ENCODE peak calls at places on chromosomes 13 and 19, in four cellular contexts. One of them, this sample, is unnamed.

GRCh38 chr19:42561512-42561911 is 33.2 kb downstream of the CEACAM8 start:
- DNase-seq in K562: no peak
- DNase-seq in GM12878: no peak
- DNase-seq in SK-N-SH: no peak
- DNase-seq in this sample: no peak

GRCh38 chr13:20340759-20341161 is 108.6 kb upstream of the GJB6 start:
- DNase-seq in K562: no peak
- DNase-seq in GM12878: no peak
- DNase-seq in SK-N-SH: no peak
- DNase-seq in this sample: no peak

GRCh38 chr13:98310485-98311199 is 133.6 kb upstream of the RNF113B start:
- DNase-seq in SK-N-SH: no peak
- DNase-seq in GM12878: no peak
- DNase-seq in K562: no peak
- DNase-seq in this sample: no peak

GRCh38 chr13:40445557-40445990 is 220.9 kb downstream of the FOXO1 start:
- DNase-seq in SK-N-SH: no peak
- DNase-seq in GM12878: peak; percentile 99
- DNase-seq in K562: no peak
- DNase-seq in this sample: no peak

GRCh38 chr19:4687396-4687795 is 17.3 kb upstream of the MYDGF start:
- DNase-seq in K562: no peak
- DNase-seq in GM12878: no peak
- DNase-seq in SK-N-SH: no peak
- DNase-seq in this sample: no peak

GRCh38 chr13:44904982-44905381 is 84.3 kb downstream of the NUFIP1 start:
- DNase-seq in SK-N-SH: no peak
- DNase-seq in K562: no peak
- DNase-seq in GM12878: no peak
- DNase-seq in this sample: no peak

GRCh38 chr19:10812902-10813404 is 23.1 kb downstream of the TMED1 start:
- DNase-seq in SK-N-SH: no peak
- DNase-seq in K562: peak; percentile 80
- DNase-seq in GM12878: no peak
- DNase-seq in this sample: no peak

GRCh38 chr19:2720777-2721569 is at the start of gene DIRAS1:
- DNase-seq in K562: peak; percentile 89
- DNase-seq in GM12878: no peak
- DNase-seq in SK-N-SH: peak; percentile 91
- DNase-seq in this sample: peak; percentile 58

GRCh38 chr19:46604781-46605355 is 3.7 kb downstream of the CALM3 start:
- DNase-seq in SK-N-SH: peak; percentile 65
- DNase-seq in GM12878: no peak
- DNase-seq in K562: peak; percentile 14
- DNase-seq in this sample: peak; percentile 16

GRCh38 chr13:98307392-98307743 is 130.3 kb upstream of the RNF113B start:
- DNase-seq in SK-N-SH: no peak
- DNase-seq in K562: no peak
- DNase-seq in GM12878: no peak
- DNase-seq in this sample: no peak

GRCh38 chr19:31066385-31066784 is 282.9 kb downstream of the TSHZ3 start:
- DNase-seq in GM12878: no peak
- DNase-seq in K562: no peak
- DNase-seq in SK-N-SH: no peak
- DNase-seq in this sample: no peak

GRCh38 chr13:54366728-54367127 is 1338.1 kb downstream of the OLFM4 start:
- DNase-seq in GM12878: no peak
- DNase-seq in K562: no peak
- DNase-seq in SK-N-SH: no peak
- DNase-seq in this sample: no peak

GRCh38 chr13:97116754-97117153 is 105.4 kb upstream of the MBNL2 start:
- DNase-seq in GM12878: no peak
- DNase-seq in SK-N-SH: no peak
- DNase-seq in K562: no peak
- DNase-seq in this sample: no peak

GRCh38 chr19:3027981-3028304 is 1.1 kb downstream of the TLE2 start:
- DNase-seq in SK-N-SH: no peak
- DNase-seq in GM12878: no peak
- DNase-seq in K562: no peak
- DNase-seq in this sample: no peak

GRCh38 chr13:98541701-98542203 is 35.2 kb downstream of the STK24 start:
- DNase-seq in K562: no peak
- DNase-seq in SK-N-SH: peak; percentile 74
- DNase-seq in GM12878: no peak
- DNase-seq in this sample: no peak

GRCh38 chr13:40153516-40153915 is 498.1 kb downstream of the COG6 start:
- DNase-seq in GM12878: no peak
- DNase-seq in K562: no peak
- DNase-seq in SK-N-SH: no peak
- DNase-seq in this sample: no peak

GRCh38 chr13:113646376-113646775 is 11.6 kb downstream of the ATP4B start:
- DNase-seq in GM12878: no peak
- DNase-seq in K562: no peak
- DNase-seq in SK-N-SH: no peak
- DNase-seq in this sample: no peak

GRCh38 chr19:10915511-10916091 is 12.8 kb downstream of the YIPF2 start:
- DNase-seq in GM12878: no peak
- DNase-seq in SK-N-SH: peak; percentile 68
- DNase-seq in K562: no peak
- DNase-seq in this sample: no peak

GRCh38 chr19:49084206-49085019 is 838 bp upstream of the SNRNP70 start:
- DNase-seq in GM12878: no peak
- DNase-seq in K562: no peak
- DNase-seq in SK-N-SH: no peak
- DNase-seq in this sample: no peak

GRCh38 chr13:47110833-47111240 is 214.0 kb upstream of the HTR2A start:
- DNase-seq in K562: peak; percentile 53
- DNase-seq in SK-N-SH: no peak
- DNase-seq in GM12878: no peak
- DNase-seq in this sample: no peak

GRCh38 chr19:56110515-56111448 is 10.3 kb downstream of the ZNF787 start:
- DNase-seq in K562: no peak
- DNase-seq in GM12878: no peak
- DNase-seq in SK-N-SH: peak; percentile 73
- DNase-seq in this sample: no peak

GRCh38 chr13:97237388-97237787 is 15.3 kb downstream of the MBNL2 start:
- DNase-seq in SK-N-SH: no peak
- DNase-seq in K562: no peak
- DNase-seq in GM12878: no peak
- DNase-seq in this sample: no peak

GRCh38 chr13:39538826-39539555 is 64.0 kb downstream of the LHFPL6 start:
- DNase-seq in GM12878: no peak
- DNase-seq in K562: no peak
- DNase-seq in SK-N-SH: no peak
- DNase-seq in this sample: no peak

GRCh38 chr19:18908917-18909619 is 10.1 kb downstream of the COPE start:
- DNase-seq in GM12878: no peak
- DNase-seq in K562: no peak
- DNase-seq in SK-N-SH: no peak
- DNase-seq in this sample: no peak

GRCh38 chr19:51094696-51095279 is 12.1 kb upstream of the KLK14 start:
- DNase-seq in K562: peak; percentile 85
- DNase-seq in SK-N-SH: peak; percentile 89
- DNase-seq in GM12878: no peak
- DNase-seq in this sample: peak; percentile 75

GRCh38 chr19:28705008-28705407 is 507.9 kb downstream of the UQCRFS1 start:
- DNase-seq in SK-N-SH: no peak
- DNase-seq in GM12878: no peak
- DNase-seq in K562: peak; percentile 19
- DNase-seq in this sample: no peak

GRCh38 chr19:35555301-35556005 is 8.0 kb downstream of the ATP4A start:
- DNase-seq in SK-N-SH: peak; percentile 84
- DNase-seq in K562: peak; percentile 65
- DNase-seq in GM12878: no peak
- DNase-seq in this sample: peak; percentile 76

GRCh38 chr13:54945978-54946377 is 1917.4 kb downstream of the OLFM4 start:
- DNase-seq in SK-N-SH: no peak
- DNase-seq in K562: no peak
- DNase-seq in GM12878: no peak
- DNase-seq in this sample: no peak

GRCh38 chr13:110501188-110501587 is 60.3 kb downstream of the RAB20 start:
- DNase-seq in SK-N-SH: no peak
- DNase-seq in GM12878: no peak
- DNase-seq in K562: no peak
- DNase-seq in this sample: no peak

GRCh38 chr19:11091343-11092153 is 2.3 kb downstream of the LDLR start:
- DNase-seq in K562: no peak
- DNase-seq in SK-N-SH: no peak
- DNase-seq in GM12878: no peak
- DNase-seq in this sample: no peak

GRCh38 chr19:17687141-17687856 is 855 bp downstream of the UNC13A start:
- DNase-seq in K562: peak; percentile 23
- DNase-seq in GM12878: no peak
- DNase-seq in SK-N-SH: peak; percentile 72
- DNase-seq in this sample: peak; percentile 59

GRCh38 chr13:99830931-99831330 is 140.6 kb downstream of the ZIC5 start:
- DNase-seq in GM12878: no peak
- DNase-seq in K562: no peak
- DNase-seq in SK-N-SH: no peak
- DNase-seq in this sample: peak; percentile 46

GRCh38 chr13:87129602-87130300 is 541.4 kb upstream of the SLITRK5 start:
- DNase-seq in GM12878: no peak
- DNase-seq in SK-N-SH: no peak
- DNase-seq in K562: no peak
- DNase-seq in this sample: no peak

GRCh38 chr13:77815330-77815729 is 103.3 kb downstream of the EDNRB start:
- DNase-seq in SK-N-SH: no peak
- DNase-seq in K562: no peak
- DNase-seq in GM12878: no peak
- DNase-seq in this sample: no peak

GRCh38 chr13:29648760-29649159 is 53.3 kb upstream of the SLC7A1 start:
- DNase-seq in K562: no peak
- DNase-seq in GM12878: no peak
- DNase-seq in SK-N-SH: no peak
- DNase-seq in this sample: no peak

GRCh38 chr19:45098521-45099464 is 5.8 kb downstream of the PPP1R37 start:
- DNase-seq in GM12878: no peak
- DNase-seq in SK-N-SH: no peak
- DNase-seq in K562: no peak
- DNase-seq in this sample: no peak

GRCh38 chr19:36915992-36916830 is at the start of the genes ZNF568 and ZNF829:
- DNase-seq in SK-N-SH: peak; percentile 87
- DNase-seq in GM12878: peak; percentile 48
- DNase-seq in K562: no peak
- DNase-seq in this sample: peak; percentile 90

GRCh38 chr19:39557791-39558622 is 18.0 kb upstream of the EID2 start:
- DNase-seq in K562: no peak
- DNase-seq in GM12878: peak; percentile 41
- DNase-seq in SK-N-SH: no peak
- DNase-seq in this sample: no peak

GRCh38 chr13:44815507-44816074 is 173.7 kb downstream of the NUFIP1 start:
- DNase-seq in GM12878: no peak
- DNase-seq in SK-N-SH: no peak
- DNase-seq in K562: no peak
- DNase-seq in this sample: no peak

GRCh38 chr19:14343286-14343685 is 38.0 kb upstream of the ADGRE5 start:
- DNase-seq in K562: no peak
- DNase-seq in GM12878: no peak
- DNase-seq in SK-N-SH: peak; percentile 43
- DNase-seq in this sample: no peak
- TF ChIP-seq USF1 in K562: no peak
- TF ChIP-seq USF1 in GM12878: no peak
- TF ChIP-seq USF1 in SK-N-SH: no peak
- TF ChIP-seq USF1 in this sample: no peak

GRCh38 chr13:73891805-73892204 is 242.4 kb downstream of the KLF12 start:
- DNase-seq in GM12878: no peak
- DNase-seq in K562: no peak
- DNase-seq in SK-N-SH: no peak
- DNase-seq in this sample: no peak
- TF ChIP-seq USF1 in GM12878: no peak
- TF ChIP-seq USF1 in K562: no peak
- TF ChIP-seq USF1 in SK-N-SH: no peak
- TF ChIP-seq USF1 in this sample: no peak

GRCh38 chr19:38452430-38453366 is 19.2 kb downstream of the RYR1 start:
- DNase-seq in K562: peak; percentile 100
- DNase-seq in GM12878: no peak
- DNase-seq in SK-N-SH: peak; percentile 69
- DNase-seq in this sample: peak; percentile 100
- TF ChIP-seq USF1 in K562: no peak
- TF ChIP-seq USF1 in GM12878: no peak
- TF ChIP-seq USF1 in SK-N-SH: no peak
- TF ChIP-seq USF1 in this sample: no peak

DNA sequence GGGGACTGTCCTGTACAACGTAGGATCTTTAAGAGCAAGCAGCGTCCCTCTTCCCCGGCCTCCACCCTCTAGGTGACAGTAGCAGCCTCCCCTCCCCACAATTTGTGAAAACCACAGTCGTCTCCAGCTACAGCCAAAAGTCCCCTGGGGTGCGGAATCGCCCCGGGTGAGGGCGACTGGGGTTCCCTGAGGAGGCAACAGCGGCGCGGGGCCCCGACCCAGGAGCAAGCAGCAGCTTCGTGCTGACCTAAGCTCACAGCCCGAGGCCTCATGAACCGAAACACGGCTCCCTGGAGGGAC is 322 bp downstream of the ZNF558 start:
- DNase-seq in SK-N-SH: no peak
- DNase-seq in GM12878: no peak
- DNase-seq in K562: no peak
- DNase-seq in this sample: no peak
- TF ChIP-seq USF1 in SK-N-SH: no peak
- TF ChIP-seq USF1 in GM12878: no peak
- TF ChIP-seq USF1 in K562: no peak
- TF ChIP-seq USF1 in this sample: no peak

DNA sequence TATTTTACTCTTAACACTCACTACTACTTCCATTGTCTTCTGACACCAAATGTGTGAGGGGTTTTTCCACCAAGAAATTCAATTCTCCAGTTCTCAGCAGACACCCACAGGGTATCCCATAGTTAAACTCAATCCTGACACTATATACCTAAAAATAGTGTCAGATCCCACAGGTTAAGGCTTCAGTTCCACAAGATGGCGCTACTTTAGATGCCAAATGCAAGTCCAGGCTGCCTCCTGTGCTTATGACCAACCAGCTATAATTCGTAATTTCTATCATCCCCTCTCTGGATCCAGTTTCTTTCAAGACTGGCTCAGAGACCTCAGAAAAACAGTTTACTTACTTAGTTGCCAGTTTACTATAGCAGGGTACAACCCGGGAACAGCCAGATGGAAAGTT is 1146.2 kb upstream of the SPRY2 start:
- DNase-seq in GM12878: no peak
- DNase-seq in K562: no peak
- DNase-seq in SK-N-SH: peak; percentile 1
- DNase-seq in this sample: peak; percentile 49
- TF ChIP-seq USF1 in GM12878: no peak
- TF ChIP-seq USF1 in K562: no peak
- TF ChIP-seq USF1 in SK-N-SH: no peak
- TF ChIP-seq USF1 in this sample: no peak